ENCODE peak calls at places on chromosome 21, in four cellular contexts. A is kidney epithelial cell; O is CD8-positive, alpha-beta T cell; V is IMR-90. S is an unnamed sample. For H3K27me3, the result is how much of the 10 kb centered on the place peaks cover.

GRCh38 chr21:32562915-32563314 is 22.4 kb downstream of the TCP10L start:
- DNase-seq in A (no peak), O (no peak), V (no peak), S (no peak)

GRCh38 chr21:42414928-42415769 is 11.4 kb downstream of the UBASH3A start:
- DNase-seq in A (peak), O (peak), V (peak), S (no peak)

GRCh38 chr21:17463441-17463840 is 49.4 kb upstream of the CXADR start:
- DNase-seq in A (peak), O (no peak), V (peak), S (peak)

GRCh38 chr21:41832230-41833137 is 46.7 kb downstream of the PRDM15 start:
- DNase-seq in A (no peak), O (no peak), V (no peak), S (no peak)

GRCh38 chr21:44093761-44094160 is 13.4 kb upstream of the PWP2 start:
- DNase-seq in A (no peak), O (no peak), V (no peak), S (no peak)

GRCh38 chr21:34800797-34801518 is 132.2 kb downstream of the CLIC6 start:
- DNase-seq in A (no peak), O (no peak), V (peak), S (no peak)

GRCh38 chr21:36508948-36509347 is 29.0 kb upstream of the CLDN14 start:
- DNase-seq in A (no peak), O (no peak), V (no peak), S (no peak)

GRCh38 chr21:19440792-19441494 is 1037.4 kb upstream of the TMPRSS15 start:
- DNase-seq in A (no peak), O (no peak), V (no peak), S (no peak)

GRCh38 chr21:43375827-43376795 is 50.8 kb downstream of the SIK1 start:
- DNase-seq in A (no peak), O (no peak), V (no peak), S (no peak)

GRCh38 chr21:15667824-15668223 is 62.0 kb upstream of the USP25 start:
- DNase-seq in A (no peak), O (no peak), V (no peak), S (no peak)

GRCh38 chr21:41045534-41046268 is 122.3 kb upstream of the BACE2 start:
- DNase-seq in A (no peak), O (no peak), V (no peak), S (no peak)

GRCh38 chr21:43836616-43837015 is 28.4 kb upstream of the AGPAT3 start:
- DNase-seq in A (no peak), O (no peak), V (no peak), S (no peak)

GRCh38 chr21:16838330-16838729 is 674.5 kb upstream of the CXADR start:
- DNase-seq in A (no peak), O (no peak), V (no peak), S (no peak)

GRCh38 chr21:42614391-42614790 is 39.0 kb upstream of the PDE9A start:
- DNase-seq in A (no peak), O (peak), V (no peak), S (no peak)

GRCh38 chr21:44428281-44428942 is 26.9 kb upstream of the LRRC3 start:
- DNase-seq in A (no peak), O (peak), V (no peak), S (no peak)

GRCh38 chr21:38247738-38248509 is 8.9 kb upstream of the KCNJ15 start:
- DNase-seq in A (no peak), O (no peak), V (no peak), S (no peak)

GRCh38 chr21:38243732-38244406 is 12.9 kb upstream of the KCNJ15 start:
- DNase-seq in A (no peak), O (no peak), V (no peak), S (no peak)

GRCh38 chr21:38244407-38244787 is 12.4 kb upstream of the KCNJ15 start:
- DNase-seq in A (no peak), O (no peak), V (no peak), S (no peak)

GRCh38 chr21:38242036-38242435 is 14.8 kb upstream of the KCNJ15 start:
- DNase-seq in A (no peak), O (no peak), V (no peak), S (no peak)

DNA sequence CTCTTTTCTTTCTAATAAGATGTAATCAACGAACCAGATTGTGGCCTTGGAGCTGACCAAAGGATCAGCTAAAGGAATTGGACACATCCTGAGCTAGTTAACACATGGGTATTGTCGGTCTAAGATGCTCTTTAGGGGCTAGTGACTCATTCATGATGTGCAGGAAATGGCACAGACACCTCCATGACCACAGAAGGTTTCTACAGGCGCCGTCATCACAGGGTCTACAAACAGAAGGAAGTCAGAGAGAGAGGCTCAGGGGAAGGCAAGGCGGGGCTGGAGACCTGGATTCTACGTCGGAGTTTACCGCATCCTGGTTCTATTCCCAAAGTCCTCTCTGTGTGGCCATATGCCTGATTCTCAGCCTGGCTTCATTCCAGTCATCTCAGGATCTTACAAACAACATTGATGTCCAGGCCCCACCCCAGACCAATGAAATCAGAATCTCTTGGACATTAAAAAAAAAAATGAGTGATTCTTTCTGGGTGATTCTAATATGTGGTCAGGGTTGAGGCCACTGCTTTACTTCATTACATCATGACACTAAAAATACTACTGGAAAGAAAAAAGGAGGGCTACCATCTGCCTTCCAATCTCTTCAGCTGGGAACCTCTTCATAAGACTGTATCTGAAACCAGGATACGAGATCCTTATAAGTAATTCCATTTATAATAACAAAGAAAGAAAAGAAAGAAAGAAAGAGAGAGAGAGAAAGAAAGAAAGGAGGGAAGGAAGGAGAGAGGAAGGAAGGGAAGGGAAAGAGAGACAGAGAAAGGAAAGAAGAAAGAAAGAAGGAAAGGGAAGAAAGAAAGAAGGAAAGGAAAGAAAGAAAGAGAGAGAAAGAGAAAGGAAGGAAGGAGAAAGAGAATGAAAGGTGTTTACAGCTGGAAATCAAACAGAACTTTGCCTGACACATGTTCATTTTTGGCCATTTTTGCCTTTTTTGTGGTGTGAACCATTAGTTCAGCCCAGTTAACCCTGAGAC is 11.6 kb upstream of the KCNJ15 start:
- DNase-seq in A (peak), O (peak), V (peak), S (peak)
- H3K4me3 ChIP-seq in A (no peak), O (no peak), V (no peak), S (no peak)

DNA sequence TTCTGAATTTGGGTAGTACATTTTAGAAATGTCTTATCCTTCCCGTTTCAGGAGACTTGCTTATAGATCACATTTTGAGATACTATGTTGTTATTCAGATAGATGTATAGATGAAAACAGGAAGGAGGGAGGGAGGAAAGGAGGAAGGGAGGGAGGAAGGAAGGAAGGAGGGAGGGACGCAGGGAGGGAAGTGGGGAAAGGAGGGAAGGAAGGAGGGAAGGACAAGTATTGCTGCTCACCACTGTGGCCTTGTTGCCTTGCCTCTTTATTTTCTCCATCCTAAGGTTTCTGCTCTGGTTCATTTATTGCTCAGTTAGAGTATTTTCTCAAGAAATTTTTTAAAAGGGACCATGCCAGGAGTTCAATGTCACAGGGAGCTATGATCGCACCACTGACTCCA is 134.3 kb downstream of the LTN1 start:
- DNase-seq in A (no peak), O (no peak), V (no peak), S (no peak)
- TF ChIP-seq CTCF in A (no peak), O (no peak), V (no peak), S (no peak)

DNA sequence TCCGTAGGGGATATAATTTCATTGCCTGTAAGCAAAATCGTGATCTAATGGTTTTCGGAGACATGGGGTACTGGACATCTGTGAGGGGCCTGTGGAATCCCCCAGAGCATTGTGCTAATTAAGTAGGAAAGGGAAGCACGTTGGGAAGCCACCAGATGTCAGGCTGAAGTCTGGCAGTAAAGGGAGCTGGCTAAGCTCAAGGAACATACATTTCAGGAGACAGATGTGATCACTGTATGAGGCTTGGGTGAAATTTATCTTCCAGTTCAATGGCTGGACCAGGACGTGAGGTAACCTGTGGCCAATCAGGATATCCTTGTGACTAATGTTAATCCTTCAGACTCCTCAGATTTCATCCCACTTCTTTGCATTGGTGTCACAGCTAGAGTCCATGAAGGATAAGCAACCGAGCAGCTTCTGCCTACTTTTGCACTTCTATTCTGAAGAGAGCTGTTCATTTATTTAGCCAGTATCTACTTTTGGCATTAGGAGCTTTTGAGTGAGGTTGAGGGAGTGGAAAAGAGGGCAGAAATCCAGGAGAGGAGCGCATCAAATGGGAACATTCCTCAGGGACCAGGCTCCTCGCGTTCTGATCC is 110.2 kb upstream of the APP start:
- DNase-seq in A (no peak), O (no peak), V (no peak), S (no peak)
- H3K27me3 ChIP-seq in A (under half), O (under half), V (under half), S (under half)

DNA sequence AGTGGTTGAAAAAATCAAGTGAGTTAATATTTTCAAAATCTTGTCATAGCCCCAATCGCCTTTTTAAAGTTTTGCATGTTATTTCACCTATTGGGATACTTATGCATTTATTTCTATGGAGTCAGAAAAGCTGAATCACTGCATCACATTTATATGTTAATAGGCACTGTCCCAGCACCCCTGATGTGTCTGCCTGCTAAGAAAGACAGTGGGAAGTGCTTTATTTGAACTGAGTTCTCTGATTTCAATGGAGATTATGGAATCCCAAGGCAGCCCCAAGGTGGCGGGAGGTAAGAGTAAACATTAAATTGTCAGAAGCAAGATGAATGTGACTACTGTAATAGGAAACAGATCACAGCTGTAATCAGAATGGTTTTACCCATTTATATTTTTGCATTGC is 2225.7 kb downstream of the NCAM2 start:
- DNase-seq in A (no peak), O (no peak), V (no peak), S (no peak)
- H3K4me3 ChIP-seq in A (no peak), O (no peak), V (no peak), S (no peak)

DNA sequence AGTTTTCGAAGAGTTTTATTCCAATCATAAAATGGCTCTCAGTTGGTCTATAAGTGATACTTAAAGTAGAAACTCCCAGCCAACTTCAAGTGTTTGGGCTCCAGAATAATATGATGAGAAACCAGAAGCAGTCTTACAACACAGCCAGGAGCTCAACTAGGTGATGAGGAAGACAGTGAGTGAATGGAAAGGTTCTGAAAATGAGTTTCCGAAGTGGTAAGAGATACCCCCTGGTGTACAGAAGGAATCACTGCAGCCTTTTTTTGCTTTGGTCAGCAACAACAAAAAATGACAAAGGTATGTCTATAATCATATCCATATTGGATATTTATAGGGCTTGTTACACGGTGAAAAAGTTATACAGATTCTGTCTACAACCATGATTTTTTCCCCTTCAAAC is 16.5 kb downstream of the KRTAP19-1 start:
- DNase-seq in A (no peak), O (no peak), V (no peak), S (no peak)
- TF ChIP-seq CTCF in A (peak), O (no peak), V (peak), S (no peak)

GRCh38 chr21:45986316-45987051 is 4.9 kb downstream of the COL6A1 start:
- DNase-seq in A (no peak), O (peak), V (no peak), S (no peak)

GRCh38 chr21:45983981-45984551 is 2.5 kb downstream of the COL6A1 start:
- DNase-seq in A (no peak), O (peak), V (no peak), S (no peak)

GRCh38 chr21:45987121-45987711 is 5.6 kb downstream of the COL6A1 start:
- DNase-seq in A (no peak), O (peak), V (no peak), S (no peak)

GRCh38 chr21:45984584-45985095 is 3.1 kb downstream of the COL6A1 start:
- DNase-seq in A (no peak), O (no peak), V (no peak), S (no peak)

GRCh38 chr21:45985471-45986315 is 4.1 kb downstream of the COL6A1 start:
- DNase-seq in A (no peak), O (peak), V (no peak), S (no peak)
- H3K27me3 ChIP-seq in A (under half), O (under half), V (under half), S (under half)